ENCODE peak calls at places on chromosomes 12 and 14, in five cellular contexts. N is tibial nerve, M is A549, V is H1, J is transverse colon. E is an unnamed sample. For H3K4me1, the result is how much of the 10 kb centered on the place peaks cover.

GRCh38 chr12:27779416-27779815 is 617 bp upstream of the KLHL42 start:
- DNase-seq in N (no peak), M (peak), V (no peak), J (peak), E (no peak)

GRCh38 chr14:49853572-49854375 is 1.2 kb upstream of the NEMF start:
- DNase-seq in N (no peak), M (peak), V (peak), J (peak), E (peak)

GRCh38 chr14:102554835-102555819 is 37.3 kb upstream of the RCOR1 start:
- DNase-seq in N (no peak), M (no peak), V (peak), J (peak), E (peak)

GRCh38 chr14:54570651-54571415 is 3.9 kb downstream of the SAMD4A start:
- DNase-seq in N (no peak), M (no peak), V (no peak), J (no peak), E (no peak)

GRCh38 chr12:124448241-124448954 is 119.0 kb downstream of the NCOR2 start:
- DNase-seq in N (no peak), M (no peak), V (no peak), J (no peak), E (no peak)

GRCh38 chr14:70045715-70046535 is 142.8 kb downstream of the SLC8A3 start:
- DNase-seq in N (no peak), M (peak), V (peak), J (peak), E (peak)

GRCh38 chr14:92534863-92535654 is 21.5 kb downstream of the RIN3 start:
- DNase-seq in N (no peak), M (no peak), V (no peak), J (peak), E (no peak)

GRCh38 chr14:80930836-80931389 is 10.6 kb downstream of the CEP128 start:
- DNase-seq in N (no peak), M (no peak), V (no peak), J (peak), E (no peak)

GRCh38 chr14:50099335-50099734 is 17.0 kb downstream of the VCPKMT start:
- DNase-seq in N (no peak), M (no peak), V (no peak), J (peak), E (no peak)

GRCh38 chr12:68378859-68379628 is 46.9 kb upstream of the MDM1 start:
- DNase-seq in N (no peak), M (no peak), V (no peak), J (peak), E (peak)

DNA sequence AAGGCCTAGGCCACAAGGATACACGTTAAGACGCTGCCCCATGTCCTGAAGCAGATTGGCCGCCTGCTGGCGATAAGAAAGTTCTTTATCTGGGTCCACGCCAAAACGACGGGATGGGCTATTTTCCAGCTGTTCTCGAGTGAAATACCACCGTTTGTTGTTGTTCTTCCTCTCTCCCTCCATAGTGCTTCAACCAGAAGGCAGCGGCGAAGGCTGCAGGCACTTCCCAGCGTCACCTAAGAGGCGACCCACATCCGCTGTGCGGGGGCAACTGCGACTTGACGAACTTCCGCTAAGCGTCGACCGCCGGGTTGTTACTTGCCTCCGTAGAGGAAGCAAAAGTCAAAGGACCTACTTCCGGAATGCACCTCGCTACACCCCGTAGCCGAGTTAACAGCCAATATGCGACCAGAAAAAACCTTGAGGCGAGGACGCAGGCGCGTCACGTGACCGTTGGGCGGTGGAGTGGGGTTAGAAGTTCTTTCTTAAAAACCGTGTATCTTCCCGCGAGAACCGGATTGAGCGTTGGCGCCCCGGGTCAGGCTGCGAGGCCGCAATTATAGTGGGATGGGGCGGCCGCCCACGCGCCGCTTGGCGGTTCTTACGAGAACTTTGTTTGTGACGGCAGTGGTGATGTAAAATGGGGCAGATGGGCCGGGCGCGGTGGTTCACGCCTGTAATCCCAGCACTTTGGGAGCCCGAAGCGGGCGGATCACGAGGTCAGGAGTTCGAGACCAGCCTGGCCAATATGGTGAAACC is at the start of gene CCNT1:
- DNase-seq in N (peak), M (peak), V (peak), J (peak), E (peak)
- TF ChIP-seq EP300 in N (peak), M (no peak), V (no peak), J (peak), E (peak)

DNA sequence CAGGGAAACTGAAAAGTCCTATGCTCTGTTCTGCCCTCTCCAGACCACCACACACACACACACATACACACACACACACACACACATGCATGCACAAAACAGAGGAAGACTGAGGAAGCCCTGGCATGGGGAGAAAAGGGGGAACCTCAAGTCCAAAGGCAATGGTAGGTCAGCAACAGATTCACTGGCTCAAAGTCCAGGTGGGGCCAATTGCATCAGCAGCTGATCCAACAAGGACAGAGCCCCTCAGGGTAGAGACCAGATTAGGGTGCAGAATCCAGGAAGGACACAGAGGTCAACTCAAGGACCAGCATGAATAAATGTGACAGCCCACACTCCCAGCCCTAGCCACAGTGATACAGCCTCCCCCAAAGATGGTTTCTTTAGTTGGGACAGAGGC is 425.0 kb upstream of the SOX5 start:
- DNase-seq in N (no peak), M (no peak), V (no peak), J (no peak), E (no peak)
- H3K4me1 ChIP-seq in N (under half), M (under half), V (under half), J (under half), E (under half)

GRCh38 chr12:89648211-89648930 is 60.3 kb downstream of the ATP2B1 start:
- DNase-seq in N (no peak), M (no peak), V (peak), J (no peak), E (no peak)
- TF ChIP-seq EP300 in N (no peak), M (no peak), V (no peak), J (no peak), E (no peak)

DNA sequence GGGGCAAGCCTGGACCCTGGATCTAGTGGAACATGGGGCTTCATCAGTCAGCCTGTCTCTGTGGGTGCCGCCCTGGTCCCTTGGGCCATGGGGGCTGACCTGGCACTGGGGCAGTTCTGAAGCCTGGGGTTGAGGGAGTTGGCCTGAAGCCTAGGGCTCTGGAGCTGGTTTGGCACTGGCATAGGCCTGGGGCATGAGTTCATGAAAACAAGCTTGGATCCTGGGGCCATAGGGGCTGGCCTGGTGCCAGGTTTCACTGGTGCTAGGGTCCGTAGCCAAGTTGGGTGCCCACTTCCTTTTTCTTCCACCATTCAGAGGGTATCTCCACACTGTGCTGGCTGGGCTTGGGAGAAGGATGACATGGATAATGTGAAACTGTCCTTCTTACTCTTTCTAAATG is 26.6 kb upstream of the ANO4 start:
- DNase-seq in N (no peak), M (no peak), V (no peak), J (no peak), E (no peak)
- H3K4me1 ChIP-seq in N (under half), M (under half), V (under half), J (under half), E (under half)

GRCh38 chr14:100476012-100476822 is 111.0 kb downstream of the BEGAIN start:
- DNase-seq in N (no peak), M (peak), V (no peak), J (peak), E (peak)
- TF ChIP-seq EP300 in N (no peak), M (peak), V (no peak), J (no peak), E (no peak)

GRCh38 chr12:49345840-49346658 is 639 bp upstream of the DNAJC22 start:
- DNase-seq in N (no peak), M (no peak), V (peak), J (no peak), E (peak)

GRCh38 chr12:49342914-49343731 is 3.6 kb upstream of the DNAJC22 start:
- DNase-seq in N (no peak), M (no peak), V (no peak), J (no peak), E (peak)

GRCh38 chr12:49344486-49345047 is 2.1 kb upstream of the DNAJC22 start:
- DNase-seq in N (no peak), M (no peak), V (peak), J (no peak), E (no peak)

GRCh38 chr12:49346659-49347306 is at the start of gene DNAJC22:
- DNase-seq in N (no peak), M (no peak), V (peak), J (peak), E (peak)

GRCh38 chr12:49345048-49345839 is 1.4 kb upstream of the DNAJC22 start:
- DNase-seq in N (no peak), M (no peak), V (peak), J (peak), E (peak)
- H3K4me1 ChIP-seq in N (under half), M (under half), V (under half), J (half or more), E (half or more)

DNA sequence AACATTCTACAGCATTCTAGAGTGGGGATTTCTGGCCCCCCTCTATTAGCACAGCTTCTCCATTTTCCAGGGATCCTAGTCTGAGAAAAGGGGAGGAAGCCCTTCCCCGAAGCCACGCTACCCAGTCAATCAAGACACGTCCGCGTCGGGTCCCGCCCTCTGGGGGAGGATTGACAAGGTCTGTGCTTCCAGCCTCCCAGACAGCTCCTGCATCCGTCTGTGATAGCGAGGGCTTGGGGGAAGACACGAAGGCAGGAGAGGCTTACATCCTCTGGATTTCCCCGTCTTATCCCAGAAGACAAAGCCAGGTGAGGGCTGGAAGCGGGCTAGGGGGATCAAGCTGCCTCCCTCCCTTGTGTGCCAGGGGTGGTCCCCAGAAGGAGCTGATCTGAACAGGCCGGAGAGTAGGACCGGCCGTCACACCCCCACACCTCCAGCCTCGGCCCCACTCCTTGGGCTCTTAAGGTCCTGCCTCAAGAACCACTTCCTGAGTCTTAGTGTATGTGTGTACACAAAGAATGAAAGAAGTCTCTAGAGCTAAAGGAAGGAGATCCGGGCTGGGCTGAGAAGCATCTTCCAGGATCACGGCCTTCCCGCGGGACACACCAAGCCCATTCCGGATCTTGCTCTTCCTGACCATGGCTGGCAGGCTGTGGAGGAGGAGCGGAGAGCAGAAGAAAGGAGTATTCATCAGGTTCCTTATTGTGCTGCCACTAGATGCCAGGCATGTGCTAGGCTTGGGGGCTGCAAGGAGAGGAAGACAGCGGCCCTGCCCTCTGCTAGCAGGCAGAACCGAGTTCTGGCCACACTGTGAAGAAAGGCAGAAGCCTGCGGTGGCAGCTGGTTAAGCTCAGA is 1.0 kb upstream of the CD63 start:
- DNase-seq in N (peak), M (peak), V (no peak), J (peak), E (peak)
- TF ChIP-seq EP300 in N (no peak), M (no peak), V (no peak), J (no peak), E (no peak)